ENCODE peak calls at places on chromosomes 6 and 20, in six cellular contexts. Z is GM12865, B is adrenal gland, T is HFF-Myc, K is ovary, V is astrocyte of the spinal cord. Y is an unnamed sample.

GRCh38 chr6:109342564-109342963 is 39.7 kb downstream of the CD164 start:
- DNase-seq in Z (no peak), B (no peak), T (no peak), V (no peak), K (no peak), Y (no peak)

GRCh38 chr6:168526841-168527281 is 85.9 kb downstream of the SMOC2 start:
- DNase-seq in Z (no peak), V (no peak), T (no peak), K (peak), B (no peak), Y (peak)

GRCh38 chr6:159726196-159726917 is 949 bp upstream of the WTAP start:
- DNase-seq in V (no peak), K (no peak), Z (no peak), T (no peak), B (no peak), Y (no peak)

GRCh38 chr6:117417851-117418250 is 7.9 kb downstream of the ROS1 start:
- DNase-seq in V (peak), B (no peak), K (no peak), Z (no peak), T (no peak), Y (no peak)

GRCh38 chr6:1123406-1123805 is 188.5 kb upstream of the FOXQ1 start:
- DNase-seq in Z (no peak), T (no peak), K (no peak), V (no peak), B (no peak), Y (no peak)

GRCh38 chr6:19369770-19370169 is 467.4 kb upstream of the ID4 start:
- DNase-seq in Z (no peak), V (no peak), B (no peak), K (no peak), T (no peak), Y (no peak)

GRCh38 chr20:48732081-48732829 is 95.5 kb downstream of the PREX1 start:
- DNase-seq in Z (no peak), V (no peak), B (no peak), K (no peak), T (no peak), Y (peak)

GRCh38 chr20:57282691-57283361 is 16.4 kb upstream of the BMP7 start:
- DNase-seq in B (no peak), Z (no peak), V (no peak), T (peak), K (no peak), Y (no peak)

GRCh38 chr6:116326392-116326717 is 44.4 kb upstream of the DSE start:
- DNase-seq in T (no peak), B (no peak), V (no peak), K (no peak), Z (no peak), Y (no peak)

GRCh38 chr20:53055668-53056067 is 83.5 kb downstream of the TSHZ2 start:
- DNase-seq in B (no peak), T (no peak), K (no peak), V (no peak), Z (no peak), Y (no peak)

GRCh38 chr6:96110878-96111277 is 95.1 kb downstream of the FUT9 start:
- DNase-seq in B (no peak), V (no peak), T (no peak), K (no peak), Z (no peak), Y (no peak)

GRCh38 chr20:15599961-15600360 is 973.3 kb downstream of the KIF16B start:
- DNase-seq in B (no peak), K (no peak), T (no peak), Z (no peak), V (no peak), Y (no peak)

GRCh38 chr6:167683028-167683862 is 143.5 kb upstream of the AFDN start:
- DNase-seq in B (peak), V (peak), Z (no peak), T (no peak), K (peak), Y (no peak)

GRCh38 chr6:73610444-73611275 is 43.1 kb downstream of the SLC17A5 start:
- DNase-seq in T (no peak), B (no peak), Z (peak), V (peak), K (no peak), Y (no peak)

GRCh38 chr6:11575408-11576033 is 38.0 kb downstream of the TMEM170B start:
- DNase-seq in T (peak), V (peak), K (peak), Z (peak), B (peak), Y (peak)

GRCh38 chr6:165568326-165568725 is 94.7 kb downstream of the PDE10A start:
- DNase-seq in Z (no peak), T (no peak), V (no peak), B (no peak), K (no peak), Y (no peak)

GRCh38 chr6:16576391-16577368 is 184.6 kb downstream of the ATXN1 start:
- DNase-seq in K (no peak), Z (peak), V (no peak), B (no peak), T (no peak), Y (no peak)

GRCh38 chr6:37679539-37680476 is 17.9 kb downstream of the MDGA1 start:
- DNase-seq in T (no peak), B (no peak), K (no peak), Z (peak), V (no peak), Y (no peak)

GRCh38 chr6:98835149-98836024 is 1.0 kb downstream of the POU3F2 start:
- DNase-seq in K (no peak), T (no peak), V (no peak), B (no peak), Z (no peak), Y (no peak)

GRCh38 chr6:142481466-142481865 is 179.7 kb downstream of the ADGRG6 start:
- DNase-seq in B (no peak), Z (no peak), V (no peak), K (no peak), T (no peak), Y (no peak)

GRCh38 chr6:30490031-30490876 is 945 bp downstream of the HLA-E start:
- DNase-seq in T (no peak), B (peak), V (peak), K (peak), Z (peak), Y (peak)

GRCh38 chr6:32522302-32523047 is 7.6 kb downstream of the HLA-DRB5 start:
- DNase-seq in T (no peak), Z (peak), V (no peak), B (no peak), K (no peak), Y (no peak)
- H3K4me3 ChIP-seq in T (no peak), Z (no peak), V (no peak), B (no peak), K (no peak), Y (no peak)

GRCh38 chr20:13610205-13610604 is 28.5 kb downstream of the TASP1 start:
- DNase-seq in Z (peak), B (no peak), T (no peak), K (no peak), V (no peak), Y (no peak)

GRCh38 chr20:13613917-13614316 is 24.8 kb downstream of the TASP1 start:
- DNase-seq in T (no peak), Z (no peak), B (no peak), K (no peak), V (no peak), Y (no peak)

DNA sequence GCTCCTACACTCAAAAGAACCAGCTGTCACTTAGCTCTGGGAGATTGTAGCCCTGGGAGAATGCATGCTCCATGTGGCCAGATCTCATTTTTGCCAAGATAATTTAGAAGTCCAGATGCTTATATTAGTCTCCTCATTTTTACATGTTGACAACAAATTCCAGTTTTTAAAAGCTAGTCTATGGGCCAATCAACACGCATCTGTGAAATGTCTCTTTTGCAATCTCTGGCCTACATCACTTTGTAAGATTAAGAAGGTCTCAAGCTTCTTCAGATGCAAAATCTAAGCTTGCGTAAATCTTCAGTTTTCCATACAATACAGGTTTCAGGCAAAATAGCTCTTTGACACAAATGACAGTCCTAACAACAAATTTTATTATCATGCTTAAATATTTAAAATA is 27.0 kb downstream of the TASP1 start:
- DNase-seq in V (no peak), T (no peak), Z (no peak), K (no peak), B (no peak), Y (no peak)
- H3K4me3 ChIP-seq in V (no peak), T (no peak), Z (no peak), K (no peak), B (no peak), Y (no peak)

GRCh38 chr20:59845472-59845871 is 88.0 kb downstream of the SYCP2 start:
- DNase-seq in K (no peak), V (no peak), Z (no peak), B (no peak), T (no peak), Y (no peak)
- H3K4me3 ChIP-seq in K (no peak), V (no peak), Z (no peak), B (no peak), T (no peak), Y (no peak)

GRCh38 chr20:33681288-33681687 is 4.9 kb downstream of the E2F1 start:
- DNase-seq in Z (no peak), T (no peak), V (no peak), K (no peak), B (no peak), Y (no peak)
- H3K4me3 ChIP-seq in Z (no peak), T (no peak), V (no peak), K (no peak), B (no peak), Y (no peak)